ENCODE peak calls at places on chromosome 21, in four cellular contexts. One of them, this sample, is unnamed. For H3K4me1, the result is how much of the 10 kb centered on the place peaks cover.

GRCh38 chr21:35622612-35623011 is 437.7 kb downstream of the SETD4 start:
- DNase-seq in hepatocyte: no peak
- DNase-seq in suprapubic skin: no peak
- DNase-seq in naive thymus-derived CD4-positive, alpha-beta T cell: no peak
- DNase-seq in this sample: no peak

GRCh38 chr21:16476056-16476850 is 746.5 kb downstream of the USP25 start:
- DNase-seq in hepatocyte: no peak
- DNase-seq in suprapubic skin: no peak
- DNase-seq in naive thymus-derived CD4-positive, alpha-beta T cell: no peak
- DNase-seq in this sample: no peak

GRCh38 chr21:45846373-45847160 is 135.0 kb upstream of the COL6A1 start:
- DNase-seq in hepatocyte: peak
- DNase-seq in suprapubic skin: no peak
- DNase-seq in naive thymus-derived CD4-positive, alpha-beta T cell: no peak
- DNase-seq in this sample: no peak

GRCh38 chr21:37348664-37349063 is 17.9 kb upstream of the DYRK1A start:
- DNase-seq in hepatocyte: no peak
- DNase-seq in suprapubic skin: no peak
- DNase-seq in naive thymus-derived CD4-positive, alpha-beta T cell: no peak
- DNase-seq in this sample: no peak

GRCh38 chr21:45727390-45727789 is 83.9 kb downstream of the PCBP3 start:
- DNase-seq in hepatocyte: no peak
- DNase-seq in suprapubic skin: no peak
- DNase-seq in naive thymus-derived CD4-positive, alpha-beta T cell: no peak
- DNase-seq in this sample: no peak

GRCh38 chr21:43306911-43307676 is 119.8 kb downstream of the SIK1 start:
- DNase-seq in hepatocyte: peak
- DNase-seq in suprapubic skin: peak
- DNase-seq in naive thymus-derived CD4-positive, alpha-beta T cell: no peak
- DNase-seq in this sample: no peak

GRCh38 chr21:44926364-44927101 is 5.8 kb upstream of the ITGB2 start:
- DNase-seq in hepatocyte: no peak
- DNase-seq in suprapubic skin: no peak
- DNase-seq in naive thymus-derived CD4-positive, alpha-beta T cell: peak
- DNase-seq in this sample: peak

GRCh38 chr21:35927262-35927661 is 133.1 kb downstream of the SETD4 start:
- DNase-seq in hepatocyte: no peak
- DNase-seq in suprapubic skin: no peak
- DNase-seq in naive thymus-derived CD4-positive, alpha-beta T cell: no peak
- DNase-seq in this sample: no peak

GRCh38 chr21:46221664-46222435 is 6.7 kb downstream of the LSS start:
- DNase-seq in hepatocyte: no peak
- DNase-seq in suprapubic skin: peak
- DNase-seq in naive thymus-derived CD4-positive, alpha-beta T cell: no peak
- DNase-seq in this sample: no peak

GRCh38 chr21:36260030-36260787 is 59.8 kb upstream of the MORC3 start:
- DNase-seq in hepatocyte: peak
- DNase-seq in suprapubic skin: no peak
- DNase-seq in naive thymus-derived CD4-positive, alpha-beta T cell: peak
- DNase-seq in this sample: peak

GRCh38 chr21:46675595-46676280 is 40.3 kb downstream of the PRMT2 start:
- DNase-seq in hepatocyte: no peak
- DNase-seq in suprapubic skin: no peak
- DNase-seq in naive thymus-derived CD4-positive, alpha-beta T cell: no peak
- DNase-seq in this sample: no peak

GRCh38 chr21:44994581-44995171 is 54.8 kb downstream of the SLX9 start:
- DNase-seq in hepatocyte: no peak
- DNase-seq in suprapubic skin: no peak
- DNase-seq in naive thymus-derived CD4-positive, alpha-beta T cell: no peak
- DNase-seq in this sample: no peak

GRCh38 chr21:38600106-38600505 is 101.8 kb upstream of the ERG start:
- DNase-seq in hepatocyte: no peak
- DNase-seq in suprapubic skin: no peak
- DNase-seq in naive thymus-derived CD4-positive, alpha-beta T cell: no peak
- DNase-seq in this sample: no peak

GRCh38 chr21:43624343-43624742 is 34.9 kb downstream of the HSF2BP start:
- DNase-seq in hepatocyte: no peak
- DNase-seq in suprapubic skin: no peak
- DNase-seq in naive thymus-derived CD4-positive, alpha-beta T cell: no peak
- DNase-seq in this sample: no peak

GRCh38 chr21:44496900-44497550 is 41.7 kb downstream of the LRRC3 start:
- DNase-seq in hepatocyte: no peak
- DNase-seq in suprapubic skin: no peak
- DNase-seq in naive thymus-derived CD4-positive, alpha-beta T cell: no peak
- DNase-seq in this sample: no peak

GRCh38 chr21:34528131-34528561 is 16.1 kb upstream of the KCNE1 start:
- DNase-seq in hepatocyte: no peak
- DNase-seq in suprapubic skin: no peak
- DNase-seq in naive thymus-derived CD4-positive, alpha-beta T cell: no peak
- DNase-seq in this sample: no peak

GRCh38 chr21:37659874-37660273 is 256.4 kb downstream of the KCNJ6 start:
- DNase-seq in hepatocyte: no peak
- DNase-seq in suprapubic skin: no peak
- DNase-seq in naive thymus-derived CD4-positive, alpha-beta T cell: no peak
- DNase-seq in this sample: no peak

GRCh38 chr21:46080171-46081021 is 17.5 kb upstream of the COL6A2 start:
- DNase-seq in hepatocyte: peak
- DNase-seq in suprapubic skin: no peak
- DNase-seq in naive thymus-derived CD4-positive, alpha-beta T cell: no peak
- DNase-seq in this sample: no peak

GRCh38 chr21:27833298-27833697 is 866.4 kb upstream of the ADAMTS5 start:
- DNase-seq in hepatocyte: no peak
- DNase-seq in suprapubic skin: no peak
- DNase-seq in naive thymus-derived CD4-positive, alpha-beta T cell: no peak
- DNase-seq in this sample: no peak

DNA sequence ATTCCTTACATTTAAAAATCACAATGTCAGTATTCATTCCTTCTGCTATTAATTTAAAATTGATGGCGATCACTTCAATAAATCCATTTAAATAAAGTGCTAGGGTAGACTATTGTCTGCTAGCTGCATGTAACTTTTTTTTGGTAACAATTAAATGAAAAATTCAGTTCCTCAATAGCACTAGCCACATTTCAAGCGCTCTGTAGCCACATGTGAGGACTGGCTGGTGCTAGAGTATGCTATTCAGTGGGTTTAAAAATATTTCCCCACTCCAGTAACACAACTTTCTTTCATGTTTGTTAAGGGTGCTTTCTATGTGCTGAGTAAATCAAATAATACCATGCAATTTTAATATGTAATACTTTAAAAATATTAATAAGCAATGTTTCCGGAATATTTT is 108.2 kb downstream of the LTN1 start:
- DNase-seq in hepatocyte: no peak
- DNase-seq in suprapubic skin: no peak
- DNase-seq in naive thymus-derived CD4-positive, alpha-beta T cell: no peak
- DNase-seq in this sample: no peak
- H3K27ac ChIP-seq in hepatocyte: peak
- H3K27ac ChIP-seq in suprapubic skin: peak
- H3K27ac ChIP-seq in naive thymus-derived CD4-positive, alpha-beta T cell: peak
- H3K27ac ChIP-seq in this sample: peak

GRCh38 chr21:41579692-41580091 is 71.7 kb upstream of the TMPRSS2 start:
- DNase-seq in hepatocyte: peak
- DNase-seq in suprapubic skin: no peak
- DNase-seq in naive thymus-derived CD4-positive, alpha-beta T cell: no peak
- DNase-seq in this sample: no peak

GRCh38 chr21:41578708-41579107 is 70.8 kb upstream of the TMPRSS2 start:
- DNase-seq in hepatocyte: no peak
- DNase-seq in suprapubic skin: no peak
- DNase-seq in naive thymus-derived CD4-positive, alpha-beta T cell: no peak
- DNase-seq in this sample: no peak

GRCh38 chr21:41576010-41576615 is 68.2 kb upstream of the TMPRSS2 start:
- DNase-seq in hepatocyte: no peak
- DNase-seq in suprapubic skin: no peak
- DNase-seq in naive thymus-derived CD4-positive, alpha-beta T cell: no peak
- DNase-seq in this sample: no peak

GRCh38 chr21:41580758-41581554 is 73.0 kb upstream of the TMPRSS2 start:
- DNase-seq in hepatocyte: no peak
- DNase-seq in suprapubic skin: no peak
- DNase-seq in naive thymus-derived CD4-positive, alpha-beta T cell: no peak
- DNase-seq in this sample: no peak

DNA sequence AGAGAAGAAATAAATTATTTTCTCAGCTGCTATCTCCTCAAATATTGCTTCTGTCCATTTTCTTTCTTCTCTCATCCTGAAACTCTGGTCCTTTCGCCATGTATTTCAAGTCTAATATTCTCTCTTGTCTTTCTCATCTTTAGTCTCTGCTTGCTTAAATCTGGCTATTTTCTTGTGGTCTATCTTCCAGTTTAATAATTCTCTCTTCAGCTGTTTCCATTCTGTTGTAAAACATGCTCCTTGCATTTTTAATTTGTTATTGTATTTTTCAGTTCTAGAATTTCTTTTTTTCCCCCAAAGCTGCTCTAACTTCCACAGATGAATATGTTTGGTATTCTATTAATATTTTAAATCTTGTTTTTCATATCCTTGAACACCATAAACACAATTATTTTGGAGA is 70.1 kb upstream of the TMPRSS2 start:
- DNase-seq in hepatocyte: no peak
- DNase-seq in suprapubic skin: no peak
- DNase-seq in naive thymus-derived CD4-positive, alpha-beta T cell: no peak
- DNase-seq in this sample: no peak
- H3K4me1 ChIP-seq in hepatocyte: under half
- H3K4me1 ChIP-seq in suprapubic skin: under half
- H3K4me1 ChIP-seq in naive thymus-derived CD4-positive, alpha-beta T cell: under half
- H3K4me1 ChIP-seq in this sample: under half

GRCh38 chr21:25005388-25005787 is 601.9 kb downstream of the MRPL39 start:
- DNase-seq in hepatocyte: no peak
- DNase-seq in suprapubic skin: no peak
- DNase-seq in naive thymus-derived CD4-positive, alpha-beta T cell: no peak
- DNase-seq in this sample: no peak
- H3K27ac ChIP-seq in hepatocyte: no peak
- H3K27ac ChIP-seq in suprapubic skin: no peak
- H3K27ac ChIP-seq in naive thymus-derived CD4-positive, alpha-beta T cell: no peak
- H3K27ac ChIP-seq in this sample: no peak

DNA sequence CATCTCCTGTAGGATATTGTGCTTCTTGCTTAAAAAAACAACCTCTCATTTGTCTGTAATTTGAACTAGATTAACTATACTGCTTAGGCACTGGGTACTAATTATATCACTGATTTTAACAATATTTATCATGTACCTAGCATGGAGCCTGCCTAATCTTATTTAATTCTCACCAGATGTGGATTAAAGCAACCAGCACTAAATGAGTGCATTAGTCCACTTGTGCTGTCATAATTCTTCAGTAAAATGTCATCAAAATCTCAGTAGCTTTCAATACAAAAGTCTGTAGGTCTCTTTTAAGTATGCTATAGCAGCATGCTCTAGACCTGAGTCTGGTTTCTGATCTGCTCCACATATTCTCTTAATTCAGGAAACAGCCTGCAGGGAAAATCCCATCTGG is 368.1 kb downstream of the NCAM2 start:
- DNase-seq in hepatocyte: no peak
- DNase-seq in suprapubic skin: no peak
- DNase-seq in naive thymus-derived CD4-positive, alpha-beta T cell: no peak
- DNase-seq in this sample: no peak
- H3K4me1 ChIP-seq in hepatocyte: under half
- H3K4me1 ChIP-seq in suprapubic skin: under half
- H3K4me1 ChIP-seq in naive thymus-derived CD4-positive, alpha-beta T cell: under half
- H3K4me1 ChIP-seq in this sample: under half

GRCh38 chr21:41651396-41651795 is 115.5 kb downstream of the RIPK4 start:
- DNase-seq in hepatocyte: no peak
- DNase-seq in suprapubic skin: peak
- DNase-seq in naive thymus-derived CD4-positive, alpha-beta T cell: no peak
- DNase-seq in this sample: no peak

GRCh38 chr21:41651830-41652229 is 115.0 kb downstream of the RIPK4 start:
- DNase-seq in hepatocyte: no peak
- DNase-seq in suprapubic skin: peak
- DNase-seq in naive thymus-derived CD4-positive, alpha-beta T cell: no peak
- DNase-seq in this sample: no peak

GRCh38 chr21:41648591-41649031 is 118.2 kb downstream of the RIPK4 start:
- DNase-seq in hepatocyte: no peak
- DNase-seq in suprapubic skin: no peak
- DNase-seq in naive thymus-derived CD4-positive, alpha-beta T cell: no peak
- DNase-seq in this sample: no peak

GRCh38 chr21:41650526-41651145 is 116.2 kb downstream of the RIPK4 start:
- DNase-seq in hepatocyte: no peak
- DNase-seq in suprapubic skin: no peak
- DNase-seq in naive thymus-derived CD4-positive, alpha-beta T cell: no peak
- DNase-seq in this sample: no peak

GRCh38 chr21:41647806-41648561 is 118.9 kb downstream of the RIPK4 start:
- DNase-seq in hepatocyte: no peak
- DNase-seq in suprapubic skin: no peak
- DNase-seq in naive thymus-derived CD4-positive, alpha-beta T cell: no peak
- DNase-seq in this sample: no peak
- H3K27ac ChIP-seq in hepatocyte: no peak
- H3K27ac ChIP-seq in suprapubic skin: no peak
- H3K27ac ChIP-seq in naive thymus-derived CD4-positive, alpha-beta T cell: no peak
- H3K27ac ChIP-seq in this sample: no peak

GRCh38 chr21:41707231-41707988 is 59.4 kb downstream of the RIPK4 start:
- DNase-seq in hepatocyte: peak
- DNase-seq in suprapubic skin: no peak
- DNase-seq in naive thymus-derived CD4-positive, alpha-beta T cell: no peak
- DNase-seq in this sample: no peak
- H3K4me1 ChIP-seq in hepatocyte: half or more
- H3K4me1 ChIP-seq in suprapubic skin: under half
- H3K4me1 ChIP-seq in naive thymus-derived CD4-positive, alpha-beta T cell: under half
- H3K4me1 ChIP-seq in this sample: under half

DNA sequence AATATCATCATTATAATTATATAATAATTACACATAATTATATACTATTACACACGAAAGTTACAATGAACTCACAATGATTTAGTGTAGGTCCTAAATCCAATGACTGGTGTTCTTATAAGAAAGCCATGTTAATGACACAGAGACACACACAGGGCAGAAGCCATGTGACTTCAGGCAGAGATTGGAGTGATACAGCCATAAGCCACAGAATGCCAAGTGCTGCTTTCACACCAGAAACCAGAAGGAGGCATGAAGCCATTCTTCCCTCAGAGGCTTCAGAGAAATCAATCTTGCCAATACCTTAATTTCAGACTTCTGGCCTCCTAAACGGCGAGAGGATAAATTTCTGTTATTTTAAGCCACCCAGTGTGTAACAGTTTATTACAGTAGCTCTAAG is 147.4 kb upstream of the KRTAP19-8 start:
- DNase-seq in hepatocyte: no peak
- DNase-seq in suprapubic skin: no peak
- DNase-seq in naive thymus-derived CD4-positive, alpha-beta T cell: peak
- DNase-seq in this sample: peak
- H3K27ac ChIP-seq in hepatocyte: no peak
- H3K27ac ChIP-seq in suprapubic skin: no peak
- H3K27ac ChIP-seq in naive thymus-derived CD4-positive, alpha-beta T cell: peak
- H3K27ac ChIP-seq in this sample: peak